ENCODE peak calls at places on chromosome 2, in six cellular contexts. S is Right ventricle myocardium superior; K is NAMALWA; O is effector memory CD4-positive, alpha-beta T cell; J is cardiac muscle cell; G is progenitor cell of endocrine pancreas. W is an unnamed sample.

GRCh38 chr2:200905618-200906296 is 16.6 kb downstream of the NIF3L1 start:
- DNase-seq in S (peak), K (peak), O (no peak), J (peak), G (peak), W (no peak)

GRCh38 chr2:144693179-144693578 is 173.3 kb upstream of the ZEB2 start:
- DNase-seq in S (no peak), K (no peak), O (no peak), J (no peak), G (no peak), W (no peak)

GRCh38 chr2:18788590-18788989 is 199.2 kb upstream of the NT5C1B start:
- DNase-seq in S (peak), K (no peak), O (no peak), J (peak), G (no peak), W (no peak)

GRCh38 chr2:206584323-206585116 is 57.8 kb upstream of the FAM237A start:
- DNase-seq in S (peak), K (no peak), O (no peak), J (no peak), G (no peak), W (no peak)

GRCh38 chr2:27690052-27690451 is 26.4 kb downstream of the SLC4A1AP start:
- DNase-seq in S (no peak), K (no peak), O (no peak), J (no peak), G (no peak), W (no peak)

GRCh38 chr2:53515435-53516332 is 251.9 kb upstream of the CHAC2 start:
- DNase-seq in S (no peak), K (no peak), O (no peak), J (peak), G (no peak), W (no peak)

GRCh38 chr2:198337368-198337767 is 533.0 kb downstream of the PLCL1 start:
- DNase-seq in S (no peak), K (no peak), O (no peak), J (no peak), G (no peak), W (no peak)

GRCh38 chr2:43269074-43269572 is 42.7 kb upstream of the ZFP36L2 start:
- DNase-seq in S (peak), K (no peak), O (no peak), J (peak), G (no peak), W (no peak)

GRCh38 chr2:42086500-42086953 is 38.7 kb downstream of the PKDCC start:
- DNase-seq in S (no peak), K (peak), O (no peak), J (peak), G (peak), W (peak)

GRCh38 chr2:116810645-116811044 is 1003.8 kb upstream of the DDX18 start:
- DNase-seq in S (no peak), K (no peak), O (no peak), J (no peak), G (no peak), W (no peak)

GRCh38 chr2:98334439-98335078 is 11.7 kb upstream of the CNGA3 start:
- DNase-seq in S (no peak), K (no peak), O (no peak), J (no peak), G (no peak), W (no peak)

GRCh38 chr2:134086594-134087219 is 167.2 kb upstream of the MGAT5 start:
- DNase-seq in S (no peak), K (no peak), O (no peak), J (no peak), G (no peak), W (peak)

GRCh38 chr2:45879406-45879805 is 227.9 kb downstream of the PRKCE start:
- DNase-seq in S (no peak), K (peak), O (no peak), J (no peak), G (no peak), W (no peak)

GRCh38 chr2:112024896-112025491 is 30.1 kb upstream of the TMEM87B start:
- DNase-seq in S (no peak), K (no peak), O (no peak), J (no peak), G (no peak), W (no peak)

GRCh38 chr2:27855476-27855875 is 34.7 kb downstream of the RBKS start:
- DNase-seq in S (no peak), K (no peak), O (no peak), J (no peak), G (no peak), W (no peak)

GRCh38 chr2:38293152-38293865 is 83.8 kb downstream of the ATL2 start:
- DNase-seq in S (no peak), K (no peak), O (no peak), J (no peak), G (no peak), W (no peak)

GRCh38 chr2:210792000-210792399 is 235.6 kb downstream of the CPS1 start:
- DNase-seq in S (no peak), K (no peak), O (no peak), J (peak), G (no peak), W (no peak)

GRCh38 chr2:47360283-47360682 is 42.7 kb upstream of the MSH2 start:
- DNase-seq in S (no peak), K (no peak), O (no peak), J (no peak), G (no peak), W (no peak)

GRCh38 chr2:17748745-17749144 is 4.9 kb downstream of the SMC6 start:
- DNase-seq in S (no peak), K (no peak), O (no peak), J (no peak), G (no peak), W (no peak)

GRCh38 chr2:202269585-202269984 is 4.0 kb downstream of the NOP58 start:
- DNase-seq in S (no peak), K (peak), O (peak), J (no peak), G (no peak), W (no peak)

GRCh38 chr2:202072737-202073396 is at the start of gene KIAA2012:
- DNase-seq in S (no peak), K (no peak), O (no peak), J (no peak), G (no peak), W (no peak)

GRCh38 chr2:137927846-137928245 is 36.4 kb upstream of the HNMT start:
- DNase-seq in S (no peak), K (no peak), O (no peak), J (no peak), G (no peak), W (no peak)